ENCODE peak calls at places on chromosomes 5 and 9, in six cellular contexts. One of them, this sample, is unnamed.

GRCh38 chr9:137731947-137732813 is 113.4 kb downstream of the EHMT1 start:
- DNase-seq in BE2C: no peak
- DNase-seq in Peyer's patch: no peak
- DNase-seq in spleen: no peak
- DNase-seq in Calu3: no peak
- DNase-seq in fibroblast of the aortic adventitia: no peak
- DNase-seq in this sample: no peak

GRCh38 chr5:123344819-123345426 is 78.3 kb downstream of the CEP120 start:
- DNase-seq in BE2C: no peak
- DNase-seq in Peyer's patch: no peak
- DNase-seq in spleen: no peak
- DNase-seq in Calu3: no peak
- DNase-seq in fibroblast of the aortic adventitia: peak; percentile 75
- DNase-seq in this sample: no peak

GRCh38 chr9:108151161-108151586 is 661.6 kb upstream of the KLF4 start:
- DNase-seq in BE2C: peak; percentile 26
- DNase-seq in Peyer's patch: no peak
- DNase-seq in spleen: no peak
- DNase-seq in Calu3: no peak
- DNase-seq in fibroblast of the aortic adventitia: no peak
- DNase-seq in this sample: no peak

GRCh38 chr5:141672856-141673813 is 8.9 kb downstream of the ARAP3 start:
- DNase-seq in BE2C: no peak
- DNase-seq in Peyer's patch: no peak
- DNase-seq in spleen: no peak
- DNase-seq in Calu3: no peak
- DNase-seq in fibroblast of the aortic adventitia: no peak
- DNase-seq in this sample: peak; percentile 54

GRCh38 chr5:142906863-142907671 is 136.9 kb downstream of the ARHGAP26 start:
- DNase-seq in BE2C: peak; percentile 20
- DNase-seq in Peyer's patch: no peak
- DNase-seq in spleen: no peak
- DNase-seq in Calu3: no peak
- DNase-seq in fibroblast of the aortic adventitia: no peak
- DNase-seq in this sample: peak; percentile 53

GRCh38 chr9:70987986-70988385 is 133.4 kb downstream of the TRPM3 start:
- DNase-seq in BE2C: no peak
- DNase-seq in Peyer's patch: no peak
- DNase-seq in spleen: no peak
- DNase-seq in Calu3: no peak
- DNase-seq in fibroblast of the aortic adventitia: peak; percentile 95
- DNase-seq in this sample: no peak

GRCh38 chr5:150081541-150082283 is 4.6 kb downstream of the CSF1R start:
- DNase-seq in BE2C: no peak
- DNase-seq in Peyer's patch: peak; percentile 51
- DNase-seq in spleen: peak; percentile 88
- DNase-seq in Calu3: no peak
- DNase-seq in fibroblast of the aortic adventitia: no peak
- DNase-seq in this sample: no peak

GRCh38 chr5:961002-961710 is 47.4 kb upstream of the NKD2 start:
- DNase-seq in BE2C: no peak
- DNase-seq in Peyer's patch: peak; percentile 34
- DNase-seq in spleen: peak; percentile 66
- DNase-seq in Calu3: no peak
- DNase-seq in fibroblast of the aortic adventitia: no peak
- DNase-seq in this sample: no peak

GRCh38 chr5:138282918-138283742 is 8.7 kb upstream of the GFRA3 start:
- DNase-seq in BE2C: peak; percentile 65
- DNase-seq in Peyer's patch: no peak
- DNase-seq in spleen: no peak
- DNase-seq in Calu3: peak; percentile 50
- DNase-seq in fibroblast of the aortic adventitia: peak; percentile 78
- DNase-seq in this sample: peak; percentile 46

GRCh38 chr5:130528474-130528873 is 624.2 kb downstream of the CHSY3 start:
- DNase-seq in BE2C: no peak
- DNase-seq in Peyer's patch: no peak
- DNase-seq in spleen: no peak
- DNase-seq in Calu3: no peak
- DNase-seq in fibroblast of the aortic adventitia: peak; percentile 33
- DNase-seq in this sample: no peak

GRCh38 chr5:134525687-134526482 is 415 bp downstream of the JADE2 start:
- DNase-seq in BE2C: peak; percentile 85
- DNase-seq in Peyer's patch: peak; percentile 76
- DNase-seq in spleen: peak; percentile 92
- DNase-seq in Calu3: peak; percentile 71
- DNase-seq in fibroblast of the aortic adventitia: peak; percentile 82
- DNase-seq in this sample: peak; percentile 76

GRCh38 chr5:11851402-11851801 is 52.8 kb downstream of the CTNND2 start:
- DNase-seq in BE2C: no peak
- DNase-seq in Peyer's patch: no peak
- DNase-seq in spleen: no peak
- DNase-seq in Calu3: peak; percentile 39
- DNase-seq in fibroblast of the aortic adventitia: no peak
- DNase-seq in this sample: no peak

DNA sequence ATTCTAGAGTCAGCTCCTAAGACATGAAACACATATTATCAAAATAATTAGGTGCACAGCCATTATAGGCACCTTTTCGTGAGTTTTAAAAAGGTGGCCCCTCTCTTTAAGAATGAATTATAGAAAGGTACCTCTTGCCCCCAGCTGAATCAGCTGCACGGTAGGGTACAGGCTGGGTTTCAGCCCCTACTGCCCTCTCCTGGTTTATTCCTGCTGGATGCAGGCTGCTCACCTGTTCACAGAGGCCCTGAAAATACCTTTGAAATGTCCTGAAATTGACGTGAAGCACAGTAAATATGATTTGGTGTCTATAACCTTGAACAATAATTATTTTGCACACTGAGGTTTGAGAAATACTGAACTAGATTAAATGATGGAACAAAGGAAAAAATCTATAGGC is 504.8 kb upstream of the SGCD start:
- DNase-seq in BE2C: no peak
- DNase-seq in Peyer's patch: no peak
- DNase-seq in spleen: no peak
- DNase-seq in Calu3: no peak
- DNase-seq in fibroblast of the aortic adventitia: no peak
- DNase-seq in this sample: no peak
- TF ChIP-seq CTCF in BE2C: no peak
- TF ChIP-seq CTCF in Peyer's patch: no peak
- TF ChIP-seq CTCF in spleen: no peak
- TF ChIP-seq CTCF in Calu3: no peak
- TF ChIP-seq CTCF in fibroblast of the aortic adventitia: no peak
- TF ChIP-seq CTCF in this sample: no peak

DNA sequence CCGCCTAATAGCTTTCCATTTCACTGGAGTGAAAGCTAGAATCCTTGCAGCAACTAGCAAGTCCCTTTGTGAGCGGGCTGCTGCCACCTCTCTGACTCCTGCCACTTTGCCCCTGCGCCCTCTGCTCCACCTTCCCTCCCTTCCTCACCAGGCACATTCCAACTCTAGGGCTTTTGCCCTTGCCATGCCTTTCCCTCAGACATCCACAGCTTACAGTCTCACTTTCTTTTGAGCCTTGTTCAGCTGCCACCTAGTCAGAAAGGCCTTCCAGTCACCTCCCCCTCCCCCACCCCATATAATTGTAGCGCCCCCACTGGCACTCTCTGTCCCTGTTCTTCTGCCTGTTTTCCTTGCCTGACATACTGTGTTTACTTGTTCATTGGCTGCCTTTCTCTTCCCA is 31.0 kb downstream of the CYSTM1 start:
- DNase-seq in BE2C: no peak
- DNase-seq in Peyer's patch: no peak
- DNase-seq in spleen: no peak
- DNase-seq in Calu3: no peak
- DNase-seq in fibroblast of the aortic adventitia: no peak
- DNase-seq in this sample: no peak
- TF ChIP-seq CTCF in BE2C: peak; percentile 9
- TF ChIP-seq CTCF in Peyer's patch: no peak
- TF ChIP-seq CTCF in spleen: no peak
- TF ChIP-seq CTCF in Calu3: no peak
- TF ChIP-seq CTCF in fibroblast of the aortic adventitia: no peak
- TF ChIP-seq CTCF in this sample: no peak

GRCh38 chr5:154086641-154087040 is 47.9 kb downstream of the MFAP3 start:
- DNase-seq in BE2C: no peak
- DNase-seq in Peyer's patch: no peak
- DNase-seq in spleen: no peak
- DNase-seq in Calu3: no peak
- DNase-seq in fibroblast of the aortic adventitia: peak; percentile 39
- DNase-seq in this sample: no peak

GRCh38 chr5:154088801-154089200 is 50.0 kb downstream of the MFAP3 start:
- DNase-seq in BE2C: no peak
- DNase-seq in Peyer's patch: no peak
- DNase-seq in spleen: no peak
- DNase-seq in Calu3: no peak
- DNase-seq in fibroblast of the aortic adventitia: no peak
- DNase-seq in this sample: no peak

GRCh38 chr5:154084255-154084654 is 45.5 kb downstream of the MFAP3 start:
- DNase-seq in BE2C: no peak
- DNase-seq in Peyer's patch: no peak
- DNase-seq in spleen: no peak
- DNase-seq in Calu3: no peak
- DNase-seq in fibroblast of the aortic adventitia: no peak
- DNase-seq in this sample: no peak

GRCh38 chr5:154086123-154086522 is 47.4 kb downstream of the MFAP3 start:
- DNase-seq in BE2C: no peak
- DNase-seq in Peyer's patch: no peak
- DNase-seq in spleen: no peak
- DNase-seq in Calu3: no peak
- DNase-seq in fibroblast of the aortic adventitia: no peak
- DNase-seq in this sample: no peak

GRCh38 chr5:154087260-154087659 is 48.5 kb downstream of the MFAP3 start:
- DNase-seq in BE2C: no peak
- DNase-seq in Peyer's patch: no peak
- DNase-seq in spleen: no peak
- DNase-seq in Calu3: no peak
- DNase-seq in fibroblast of the aortic adventitia: peak; percentile 3
- DNase-seq in this sample: no peak
- TF ChIP-seq CTCF in BE2C: no peak
- TF ChIP-seq CTCF in Peyer's patch: no peak
- TF ChIP-seq CTCF in spleen: no peak
- TF ChIP-seq CTCF in Calu3: no peak
- TF ChIP-seq CTCF in fibroblast of the aortic adventitia: no peak
- TF ChIP-seq CTCF in this sample: no peak

GRCh38 chr9:135783540-135784245 is 81.7 kb downstream of the KCNT1 start:
- DNase-seq in BE2C: no peak
- DNase-seq in Peyer's patch: no peak
- DNase-seq in spleen: no peak
- DNase-seq in Calu3: no peak
- DNase-seq in fibroblast of the aortic adventitia: no peak
- DNase-seq in this sample: no peak
- TF ChIP-seq CTCF in BE2C: no peak
- TF ChIP-seq CTCF in Peyer's patch: no peak
- TF ChIP-seq CTCF in spleen: no peak
- TF ChIP-seq CTCF in Calu3: no peak
- TF ChIP-seq CTCF in fibroblast of the aortic adventitia: no peak
- TF ChIP-seq CTCF in this sample: no peak

GRCh38 chr5:115949096-115949495 is 13.2 kb upstream of the LVRN start:
- DNase-seq in BE2C: no peak
- DNase-seq in Peyer's patch: no peak
- DNase-seq in spleen: no peak
- DNase-seq in Calu3: no peak
- DNase-seq in fibroblast of the aortic adventitia: no peak
- DNase-seq in this sample: no peak
- TF ChIP-seq CTCF in BE2C: no peak
- TF ChIP-seq CTCF in Peyer's patch: no peak
- TF ChIP-seq CTCF in spleen: no peak
- TF ChIP-seq CTCF in Calu3: no peak
- TF ChIP-seq CTCF in fibroblast of the aortic adventitia: no peak
- TF ChIP-seq CTCF in this sample: no peak

DNA sequence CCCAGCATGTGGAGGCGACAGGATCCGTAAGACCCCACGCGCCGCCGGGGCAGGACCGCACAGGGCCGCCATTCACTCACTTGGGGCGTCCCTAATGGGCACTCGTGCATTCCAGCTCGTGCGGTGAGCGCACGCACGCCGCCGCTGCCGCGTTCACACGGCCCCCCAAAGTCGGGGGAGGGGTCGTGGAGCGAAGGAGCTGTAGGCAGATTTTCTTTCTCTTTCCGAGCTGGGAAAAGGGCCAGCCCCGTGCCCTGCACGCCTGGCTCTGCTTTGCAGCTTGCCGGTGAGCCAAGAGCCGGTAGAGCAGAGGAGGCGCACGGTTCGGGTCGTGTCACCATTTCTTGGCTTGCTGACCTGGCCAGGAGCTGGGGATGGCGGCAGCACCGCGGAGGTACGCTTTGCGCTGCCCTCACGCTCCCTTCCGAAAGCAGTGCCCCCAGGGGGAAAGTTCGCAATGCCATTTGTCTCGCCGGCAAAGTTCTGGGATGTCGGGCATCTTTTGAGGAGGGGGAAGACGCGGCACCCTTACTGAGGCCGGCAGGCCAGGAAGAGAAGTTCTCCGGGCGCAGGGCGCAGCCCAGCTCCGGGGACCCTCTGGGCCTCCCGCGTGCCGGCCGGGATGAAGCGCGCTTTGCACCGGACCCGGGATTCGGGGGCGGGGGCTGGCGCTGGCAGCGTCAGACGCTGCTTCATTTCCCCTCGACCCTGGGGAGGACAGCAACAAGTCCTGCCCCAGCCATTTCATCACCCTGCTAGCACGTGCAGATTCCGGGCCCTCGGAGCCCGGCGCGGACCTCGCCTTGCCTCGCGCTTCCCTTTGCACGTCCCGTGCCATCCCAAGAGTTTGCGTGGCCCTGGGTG is 898 bp downstream of the STC2 start:
- DNase-seq in BE2C: peak; percentile 51
- DNase-seq in Peyer's patch: no peak
- DNase-seq in spleen: peak; percentile 60
- DNase-seq in Calu3: peak; percentile 41
- DNase-seq in fibroblast of the aortic adventitia: peak; percentile 68
- DNase-seq in this sample: peak; percentile 58
- TF ChIP-seq CTCF in BE2C: no peak
- TF ChIP-seq CTCF in Peyer's patch: no peak
- TF ChIP-seq CTCF in spleen: no peak
- TF ChIP-seq CTCF in Calu3: no peak
- TF ChIP-seq CTCF in fibroblast of the aortic adventitia: peak; percentile 5
- TF ChIP-seq CTCF in this sample: no peak

GRCh38 chr9:85900504-85901201 is 40.3 kb upstream of the NAA35 start:
- DNase-seq in BE2C: peak; percentile 58
- DNase-seq in Peyer's patch: no peak
- DNase-seq in spleen: no peak
- DNase-seq in Calu3: peak; percentile 56
- DNase-seq in fibroblast of the aortic adventitia: peak; percentile 46
- DNase-seq in this sample: peak; percentile 69
- TF ChIP-seq CTCF in BE2C: peak; percentile 53
- TF ChIP-seq CTCF in Peyer's patch: peak; percentile 19
- TF ChIP-seq CTCF in spleen: peak; percentile 45
- TF ChIP-seq CTCF in Calu3: peak; percentile 26
- TF ChIP-seq CTCF in fibroblast of the aortic adventitia: peak; percentile 76
- TF ChIP-seq CTCF in this sample: peak; percentile 76